ENCODE peak calls at places on chromosome 18, in ten cellular contexts. Y, X, N, V, B, I, H, S, P and M are unnamed samples.

GRCh38 chr18:44835555-44836156 is 155.0 kb downstream of the SETBP1 start:
- DNase-seq in Y (peak; percentile 18), X (no peak), N (no peak), V (no peak), B (no peak), I (peak; percentile 81), H (no peak), S (no peak), P (no peak), M (no peak)

GRCh38 chr18:35753306-35753910 is 171.9 kb downstream of the GALNT1 start:
- DNase-seq in Y (no peak), X (no peak), N (no peak), V (no peak), B (no peak), I (no peak), H (no peak), S (no peak), P (no peak), M (no peak)

GRCh38 chr18:62585274-62586147 is 62.7 kb downstream of the ZCCHC2 start:
- DNase-seq in Y (no peak), X (no peak), N (no peak), V (no peak), B (no peak), I (no peak), H (no peak), S (no peak), P (no peak), M (no peak)

GRCh38 chr18:8794133-8794986 is 89.0 kb downstream of the MTCL1 start:
- DNase-seq in Y (no peak), X (no peak), N (peak; percentile 66), V (peak; percentile 23), B (peak; percentile 66), I (no peak), H (no peak), S (no peak), P (no peak), M (no peak)

GRCh38 chr18:73577365-73577764 is 570.3 kb downstream of the FBXO15 start:
- DNase-seq in Y (no peak), X (no peak), N (no peak), V (no peak), B (no peak), I (no peak), H (no peak), S (no peak), P (no peak), M (no peak)

GRCh38 chr18:54737986-54738385 is 90.3 kb upstream of the RAB27B start:
- DNase-seq in Y (no peak), X (no peak), N (peak; percentile 14), V (no peak), B (no peak), I (no peak), H (no peak), S (no peak), P (no peak), M (no peak)

GRCh38 chr18:13370995-13371625 is 152.6 kb downstream of the LDLRAD4 start:
- DNase-seq in Y (no peak), X (no peak), N (no peak), V (no peak), B (no peak), I (peak; percentile 63), H (no peak), S (no peak), P (no peak), M (no peak)

GRCh38 chr18:79819951-79820351 is 22.2 kb downstream of the KCNG2 start:
- DNase-seq in Y (no peak), X (no peak), N (no peak), V (no peak), B (no peak), I (no peak), H (no peak), S (no peak), P (no peak), M (peak; percentile 85)

GRCh38 chr18:40109251-40110049 is 1845.6 kb upstream of the PIK3C3 start:
- DNase-seq in Y (no peak), X (no peak), N (no peak), V (no peak), B (no peak), I (no peak), H (no peak), S (no peak), P (no peak), M (no peak)

GRCh38 chr18:4101009-4101408 is 354.1 kb downstream of the DLGAP1 start:
- DNase-seq in Y (no peak), X (no peak), N (no peak), V (no peak), B (no peak), I (no peak), H (no peak), S (no peak), P (no peak), M (no peak)

GRCh38 chr18:78927156-78927555 is 52.5 kb upstream of the SALL3 start:
- DNase-seq in Y (no peak), X (no peak), N (no peak), V (no peak), B (no peak), I (no peak), H (no peak), S (no peak), P (no peak), M (no peak)

GRCh38 chr18:23982154-23983071 is 32.1 kb upstream of the TTC39C start:
- DNase-seq in Y (peak; percentile 17), X (no peak), N (peak; percentile 32), V (no peak), B (no peak), I (peak; percentile 85), H (no peak), S (no peak), P (no peak), M (no peak)

GRCh38 chr18:384897-385296 is 115.6 kb downstream of the COLEC12 start:
- DNase-seq in Y (no peak), X (no peak), N (no peak), V (no peak), B (no peak), I (no peak), H (no peak), S (no peak), P (no peak), M (no peak)

GRCh38 chr18:12036201-12036751 is 55.0 kb downstream of the IMPA2 start:
- DNase-seq in Y (no peak), X (no peak), N (no peak), V (no peak), B (no peak), I (peak; percentile 52), H (no peak), S (no peak), P (no peak), M (no peak)

GRCh38 chr18:63470751-63471150 is 6.0 kb upstream of the SERPINB5 start:
- DNase-seq in Y (no peak), X (no peak), N (no peak), V (no peak), B (no peak), I (no peak), H (no peak), S (no peak), P (no peak), M (no peak)

GRCh38 chr18:76353500-76353899 is 141.5 kb downstream of the ZNF516 start:
- DNase-seq in Y (no peak), X (no peak), N (no peak), V (no peak), B (no peak), I (no peak), H (no peak), S (no peak), P (no peak), M (no peak)

GRCh38 chr18:76354348-76354747 is 140.7 kb downstream of the ZNF516 start:
- DNase-seq in Y (no peak), X (no peak), N (peak; percentile 4), V (no peak), B (no peak), I (peak; percentile 77), H (no peak), S (no peak), P (no peak), M (no peak)

GRCh38 chr18:76353046-76353445 is 142.0 kb downstream of the ZNF516 start:
- DNase-seq in Y (no peak), X (no peak), N (no peak), V (no peak), B (no peak), I (no peak), H (no peak), S (no peak), P (no peak), M (no peak)

GRCh38 chr18:76350134-76351025 is 144.7 kb downstream of the ZNF516 start:
- DNase-seq in Y (peak; percentile 18), X (no peak), N (no peak), V (no peak), B (no peak), I (no peak), H (no peak), S (no peak), P (no peak), M (no peak)

GRCh38 chr18:76351961-76352581 is 143.0 kb downstream of the ZNF516 start:
- DNase-seq in Y (peak; percentile 40), X (peak; percentile 86), N (no peak), V (no peak), B (peak; percentile 80), I (peak; percentile 98), H (peak; percentile 73), S (no peak), P (no peak), M (no peak)
- TF ChIP-seq POLR2AphosphoS5 in Y (no peak), X (no peak), N (no peak), V (no peak), B (no peak), I (peak; percentile 95), H (peak; percentile 82), S (no peak), P (no peak), M (peak; percentile 59)

DNA sequence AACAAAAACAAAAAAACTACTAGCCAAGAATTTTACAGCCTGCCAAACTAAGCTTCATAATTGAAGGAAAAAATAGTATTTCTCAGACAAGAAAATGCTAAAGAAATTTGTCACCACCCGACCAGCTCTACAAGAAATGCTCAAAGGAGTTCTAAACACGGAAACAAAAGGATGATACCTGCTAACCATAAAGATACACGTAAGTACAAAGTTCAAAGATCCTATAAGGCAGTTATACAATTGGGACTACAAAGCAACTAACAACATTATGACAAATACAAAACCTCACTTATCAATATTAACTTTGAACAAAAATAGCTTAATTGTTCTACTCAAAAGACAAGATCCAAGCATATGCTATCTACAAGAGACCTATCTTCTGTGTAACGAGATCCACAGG is 64.6 kb downstream of the TRAPPC8 start:
- DNase-seq in Y (no peak), X (no peak), N (no peak), V (no peak), B (no peak), I (no peak), H (no peak), S (no peak), P (no peak), M (no peak)
- H3K36me3 ChIP-seq in Y (peaks cover 21% of the 10 kb centered on the region), X (peaks cover 72% of the 10 kb centered on the region), N (peaks cover 4% of the 10 kb centered on the region), V (peaks cover 7% of the 10 kb centered on the region), B (peaks cover 52% of the 10 kb centered on the region), I (peaks cover 3% of the 10 kb centered on the region), H (no peaks in the 10 kb centered on the region), S (peaks cover 61% of the 10 kb centered on the region), P (peaks cover 11% of the 10 kb centered on the region), M (peaks cover 94% of the 10 kb centered on the region)

GRCh38 chr18:25349926-25350560 is 1.9 kb downstream of the ZNF521 start:
- DNase-seq in Y (peak; percentile 68), X (peak; percentile 70), N (no peak), V (no peak), B (no peak), I (peak; percentile 68), H (no peak), S (no peak), P (no peak), M (peak; percentile 75)
- H3K27ac ChIP-seq in Y (no peak overlapping the region), X (peak overlapping the region; percentile 96), N (peak overlapping the region; percentile 98), V (no peak overlapping the region), B (no peak overlapping the region), I (peak overlapping the region; percentile 86), H (peak overlapping the region; percentile 50), S (no peak overlapping the region), P (no peak overlapping the region), M (peak overlapping the region; percentile 90)

GRCh38 chr18:77013777-77014525 is 118.6 kb downstream of the MBP start:
- DNase-seq in Y (no peak), X (peak; percentile 81), N (no peak), V (no peak), B (no peak), I (peak; percentile 89), H (no peak), S (no peak), P (no peak), M (no peak)
- TF ChIP-seq POLR2AphosphoS5 in Y (no peak), X (peak; percentile 8), N (no peak), V (no peak), B (no peak), I (peak; percentile 26), H (peak; percentile 24), S (no peak), P (no peak), M (no peak)